ENCODE peak calls at places on chromosomes 4 and X, in seven cellular contexts. I is cardiac fibroblast; F is mesothelial cell of epicardium; Z is CD4-positive, alpha-beta T cell; A is fibroblast of mammary gland; K is Calu3; O is sigmoid colon. X is an unnamed sample.

GRCh38 chr4:123671633-123672404 is 275.2 kb downstream of the SPRY1 start:
- DNase-seq in I (no peak), F (no peak), Z (no peak), A (no peak), K (no peak), O (no peak), X (no peak)

GRCh38 chr4:15551740-15552446 is 82.2 kb downstream of the CC2D2A start:
- DNase-seq in I (no peak), F (no peak), Z (no peak), A (no peak), K (no peak), O (no peak), X (no peak)

GRCh38 chrX:73765776-73766465 is 202.9 kb downstream of the CHIC1 start:
- DNase-seq in I (no peak), F (no peak), Z (no peak), A (no peak), K (no peak), O (no peak), X (no peak)

GRCh38 chr4:152591361-152591760 is 55.5 kb upstream of the FBXW7 start:
- DNase-seq in I (peak), F (no peak), Z (peak), A (peak), K (no peak), O (peak), X (peak)

GRCh38 chr4:148207074-148207473 is 235.1 kb downstream of the NR3C2 start:
- DNase-seq in I (no peak), F (no peak), Z (no peak), A (no peak), K (no peak), O (no peak), X (no peak)

GRCh38 chrX:104565791-104566687 is at the start of gene IL1RAPL2:
- DNase-seq in I (peak), F (peak), Z (no peak), A (peak), K (peak), O (no peak), X (peak)

GRCh38 chr4:140049024-140049923 is 104.7 kb downstream of the MAML3 start:
- DNase-seq in I (peak), F (peak), Z (peak), A (peak), K (peak), O (peak), X (peak)

GRCh38 chr4:121551881-121552280 is 144.9 kb downstream of the ANXA5 start:
- DNase-seq in I (peak), F (no peak), Z (no peak), A (peak), K (no peak), O (no peak), X (no peak)

GRCh38 chr4:141463678-141464077 is 172.7 kb upstream of the IL15 start:
- DNase-seq in I (no peak), F (no peak), Z (no peak), A (no peak), K (no peak), O (no peak), X (no peak)

GRCh38 chr4:106583108-106583507 is 214.5 kb upstream of the GIMD1 start:
- DNase-seq in I (no peak), F (no peak), Z (no peak), A (no peak), K (no peak), O (no peak), X (no peak)

GRCh38 chr4:102862747-102863146 is 6.0 kb upstream of the CISD2 start:
- DNase-seq in I (no peak), F (no peak), Z (no peak), A (no peak), K (no peak), O (no peak), X (no peak)

GRCh38 chrX:129654652-129655546 is at the start of gene APLN:
- DNase-seq in I (peak), F (no peak), Z (no peak), A (peak), K (peak), O (no peak), X (no peak)

GRCh38 chr4:152073738-152074137 is 312.9 kb upstream of the GATB start:
- DNase-seq in I (peak), F (no peak), Z (no peak), A (peak), K (no peak), O (no peak), X (no peak)

GRCh38 chr4:94507708-94508107 is 56.0 kb downstream of the PDLIM5 start:
- DNase-seq in I (peak), F (no peak), Z (no peak), A (peak), K (peak), O (no peak), X (no peak)

GRCh38 chr4:73615613-73616012 is 4.6 kb downstream of the RASSF6 start:
- DNase-seq in I (no peak), F (no peak), Z (no peak), A (no peak), K (peak), O (no peak), X (no peak)

GRCh38 chr4:113849771-113850170 is 88.2 kb upstream of the CAMK2D start:
- DNase-seq in I (peak), F (no peak), Z (no peak), A (peak), K (no peak), O (no peak), X (no peak)

GRCh38 chr4:74444891-74445642 is at the start of gene AREG:
- DNase-seq in I (peak), F (peak), Z (peak), A (peak), K (peak), O (peak), X (peak)

GRCh38 chr4:119212964-119213606 is 572 bp downstream of the USP53 start:
- DNase-seq in I (peak), F (peak), Z (peak), A (peak), K (peak), O (peak), X (peak)

GRCh38 chr4:8441499-8442091 is 1.0 kb downstream of the TRMT44 start:
- DNase-seq in I (no peak), F (no peak), Z (no peak), A (no peak), K (no peak), O (no peak), X (no peak)

GRCh38 chr4:80990851-80991250 is 39.7 kb upstream of the BMP3 start:
- DNase-seq in I (no peak), F (no peak), Z (no peak), A (no peak), K (no peak), O (no peak), X (no peak)

GRCh38 chr4:57182132-57182874 is 72.1 kb upstream of the IGFBP7 start:
- DNase-seq in I (no peak), F (no peak), Z (no peak), A (no peak), K (no peak), O (no peak), X (no peak)

GRCh38 chr4:54063737-54064316 is 578 bp downstream of the CHIC2 start:
- DNase-seq in I (peak), F (no peak), Z (peak), A (no peak), K (peak), O (peak), X (peak)

GRCh38 chr4:98706935-98707334 is 48.5 kb upstream of the TSPAN5 start:
- DNase-seq in I (no peak), F (no peak), Z (no peak), A (no peak), K (no peak), O (no peak), X (no peak)

GRCh38 chr4:74117024-74117534 is 18.1 kb upstream of the CXCL2 start:
- DNase-seq in I (peak), F (no peak), Z (no peak), A (peak), K (peak), O (peak), X (no peak)

GRCh38 chr4:134201216-134202098 is at the start of gene PABPC4L:
- DNase-seq in I (peak), F (peak), Z (no peak), A (peak), K (no peak), O (peak), X (peak)

GRCh38 chr4:97317691-97318090 is 825.6 kb downstream of the STPG2 start:
- DNase-seq in I (no peak), F (no peak), Z (no peak), A (no peak), K (no peak), O (no peak), X (no peak)

GRCh38 chr4:153764611-153765368 is 5.0 kb upstream of the RNF175 start:
- DNase-seq in I (no peak), F (no peak), Z (no peak), A (no peak), K (no peak), O (no peak), X (no peak)

GRCh38 chrX:107102980-107103379 is 15.6 kb downstream of the RBM41 start:
- DNase-seq in I (peak), F (no peak), Z (no peak), A (peak), K (peak), O (no peak), X (no peak)
- TF ChIP-seq CTCF in I (no peak), F (no peak), Z (no peak), A (peak), K (no peak), O (no peak), X (no peak)

GRCh38 chr4:169741569-169741968 is 16.2 kb downstream of the HPF1 start:
- DNase-seq in I (peak), F (no peak), Z (no peak), A (peak), K (no peak), O (no peak), X (no peak)
- TF ChIP-seq CTCF in I (no peak), F (no peak), Z (no peak), A (no peak), K (no peak), O (no peak), X (no peak)

DNA sequence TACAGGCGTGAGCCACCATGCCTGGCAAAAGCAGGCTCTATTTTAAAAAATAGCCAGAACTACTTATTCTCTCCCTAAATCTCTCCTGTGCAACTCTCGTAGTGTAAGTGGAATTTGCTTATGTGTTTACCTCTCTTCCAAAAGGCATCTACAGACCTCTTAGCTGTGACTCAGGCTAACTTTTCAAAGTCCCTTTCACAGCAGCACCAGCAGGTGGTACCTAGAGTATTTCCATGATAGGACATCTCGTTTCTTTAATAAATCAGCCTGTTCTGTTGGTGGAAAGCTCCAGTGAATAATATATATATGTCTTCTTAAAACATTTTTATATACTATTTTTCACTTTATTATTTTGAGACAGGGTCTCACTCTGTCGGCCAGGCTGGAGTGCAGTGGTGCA is 89.0 kb downstream of the NSUN7 start:
- DNase-seq in I (peak), F (no peak), Z (no peak), A (no peak), K (no peak), O (no peak), X (no peak)
- TF ChIP-seq CTCF in I (peak), F (no peak), Z (no peak), A (peak), K (no peak), O (no peak), X (peak)

GRCh38 chrX:132716006-132716405 is 227.2 kb upstream of the MBNL3 start:
- DNase-seq in I (peak), F (no peak), Z (no peak), A (no peak), K (no peak), O (no peak), X (no peak)
- TF ChIP-seq CTCF in I (peak), F (no peak), Z (no peak), A (peak), K (no peak), O (no peak), X (peak)

GRCh38 chrX:66766318-66766717 is 127.4 kb upstream of the EDA2R start:
- DNase-seq in I (no peak), F (no peak), Z (no peak), A (no peak), K (no peak), O (no peak), X (no peak)

GRCh38 chrX:66756717-66757116 is 117.8 kb upstream of the EDA2R start:
- DNase-seq in I (no peak), F (no peak), Z (no peak), A (no peak), K (no peak), O (no peak), X (no peak)

DNA sequence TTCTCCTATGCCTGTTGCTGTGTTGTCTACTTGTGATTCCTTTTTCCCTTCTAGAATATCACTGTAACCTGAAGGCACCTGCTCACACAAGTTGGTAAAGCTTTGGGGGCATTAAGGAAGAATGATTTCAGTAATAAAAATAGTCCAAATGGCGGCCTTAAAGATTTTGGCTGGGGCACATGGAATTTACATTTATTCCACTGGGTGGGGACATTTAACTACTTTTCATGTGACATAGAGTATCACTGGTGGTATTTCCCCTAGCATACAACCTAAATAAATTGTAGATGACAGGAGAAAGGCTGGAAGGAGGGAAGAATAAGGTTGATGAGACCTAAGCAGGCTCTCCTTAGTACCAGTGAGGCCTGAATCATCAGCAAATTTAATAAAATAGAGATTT is 121.8 kb upstream of the EDA2R start:
- DNase-seq in I (peak), F (no peak), Z (no peak), A (peak), K (no peak), O (no peak), X (no peak)
- TF ChIP-seq CTCF in I (no peak), F (no peak), Z (no peak), A (peak), K (no peak), O (no peak), X (peak)